ENCODE peak calls at places on chromosome 6, in six cellular contexts. X is RWPE1; V is CD8-positive, alpha-beta memory T cell; A is left lung; J is endodermal cell; O is pancreas. U is an unnamed sample.

GRCh38 chr6:7697820-7698623 is 27.9 kb upstream of the BMP6 start:
- DNase-seq in X (peak; percentile 60), V (no peak), A (no peak), J (no peak), O (no peak), U (peak; percentile 84)

GRCh38 chr6:168225471-168225901 is 94.1 kb downstream of the DACT2 start:
- DNase-seq in X (no peak), V (no peak), A (no peak), J (peak; percentile 74), O (no peak), U (no peak)

GRCh38 chr6:93751969-93752368 is 332.6 kb upstream of the EPHA7 start:
- DNase-seq in X (no peak), V (no peak), A (no peak), J (no peak), O (no peak), U (no peak)

GRCh38 chr6:8110117-8110721 is 7.9 kb upstream of the EEF1E1 start:
- DNase-seq in X (no peak), V (no peak), A (no peak), J (no peak), O (no peak), U (no peak)

GRCh38 chr6:5541751-5542432 is 280.6 kb downstream of the FARS2 start:
- DNase-seq in X (peak; percentile 55), V (no peak), A (no peak), J (peak; percentile 90), O (no peak), U (peak; percentile 69)

GRCh38 chr6:163392533-163392932 is 22.0 kb upstream of the QKI start:
- DNase-seq in X (peak; percentile 85), V (no peak), A (no peak), J (no peak), O (peak; percentile 57), U (peak; percentile 85)

GRCh38 chr6:107821591-107821990 is 2.5 kb downstream of the SCML4 start:
- DNase-seq in X (no peak), V (no peak), A (no peak), J (peak; percentile 40), O (peak; percentile 21), U (no peak)

GRCh38 chr6:122652431-122652830 is 42.2 kb downstream of the PKIB start:
- DNase-seq in X (no peak), V (no peak), A (no peak), J (no peak), O (no peak), U (no peak)

GRCh38 chr6:168007592-168008338 is 10.3 kb downstream of the KIF25 start:
- DNase-seq in X (peak; percentile 84), V (no peak), A (no peak), J (no peak), O (peak; percentile 35), U (peak; percentile 94)

GRCh38 chr6:13490402-13490801 is 3.0 kb upstream of the GFOD1 start:
- DNase-seq in X (no peak), V (no peak), A (no peak), J (no peak), O (no peak), U (no peak)

GRCh38 chr6:13487122-13488014 is at the start of gene GFOD1:
- DNase-seq in X (peak; percentile 90), V (peak; percentile 78), A (peak; percentile 97), J (peak; percentile 96), O (peak; percentile 87), U (no peak)

GRCh38 chr6:13488896-13489237 is 1.5 kb upstream of the GFOD1 start:
- DNase-seq in X (no peak), V (no peak), A (no peak), J (no peak), O (no peak), U (no peak)

GRCh38 chr6:13486679-13487121 is 700 bp downstream of the GFOD1 start:
- DNase-seq in X (peak; percentile 64), V (peak; percentile 74), A (peak; percentile 91), J (peak; percentile 82), O (peak; percentile 45), U (no peak)

GRCh38 chr6:13488015-13488895 is 855 bp upstream of the GFOD1 start:
- DNase-seq in X (peak; percentile 25), V (peak; percentile 64), A (peak; percentile 85), J (peak; percentile 80), O (peak; percentile 42), U (no peak)
- H3K27ac ChIP-seq in X (peak overlapping the region; percentile 92), V (no peak overlapping the region), A (peak overlapping the region; percentile 39), J (no peak overlapping the region), O (no peak overlapping the region), U (peak overlapping the region; percentile 80)

GRCh38 chr6:56345539-56346090 is 98.2 kb upstream of the COL21A1 start:
- DNase-seq in X (no peak), V (no peak), A (no peak), J (no peak), O (no peak), U (no peak)

GRCh38 chr6:56348578-56348977 is 101.2 kb upstream of the COL21A1 start:
- DNase-seq in X (no peak), V (no peak), A (no peak), J (no peak), O (no peak), U (no peak)

GRCh38 chr6:56347526-56347925 is 100.1 kb upstream of the COL21A1 start:
- DNase-seq in X (no peak), V (no peak), A (no peak), J (no peak), O (no peak), U (no peak)

GRCh38 chr6:56349196-56349595 is 101.8 kb upstream of the COL21A1 start:
- DNase-seq in X (no peak), V (no peak), A (no peak), J (no peak), O (no peak), U (no peak)

GRCh38 chr6:56346958-56347357 is 99.6 kb upstream of the COL21A1 start:
- DNase-seq in X (no peak), V (no peak), A (no peak), J (peak; percentile 69), O (no peak), U (no peak)
- H3K27ac ChIP-seq in X (no peak overlapping the region), V (no peak overlapping the region), A (no peak overlapping the region), J (no peak overlapping the region), O (no peak overlapping the region), U (no peak overlapping the region)

GRCh38 chr6:137231895-137232294 is 12.7 kb upstream of the IFNGR1 start:
- DNase-seq in X (no peak), V (no peak), A (no peak), J (no peak), O (no peak), U (no peak)

GRCh38 chr6:137227872-137228302 is 8.7 kb upstream of the IFNGR1 start:
- DNase-seq in X (no peak), V (no peak), A (no peak), J (no peak), O (no peak), U (no peak)

GRCh38 chr6:137231156-137231555 is 12.0 kb upstream of the IFNGR1 start:
- DNase-seq in X (no peak), V (no peak), A (no peak), J (no peak), O (no peak), U (no peak)

GRCh38 chr6:137229075-137229759 is 10.0 kb upstream of the IFNGR1 start:
- DNase-seq in X (no peak), V (no peak), A (no peak), J (no peak), O (no peak), U (no peak)

GRCh38 chr6:137230547-137230946 is 11.4 kb upstream of the IFNGR1 start:
- DNase-seq in X (no peak), V (no peak), A (no peak), J (no peak), O (no peak), U (no peak)
- H3K27ac ChIP-seq in X (no peak overlapping the region), V (no peak overlapping the region), A (no peak overlapping the region), J (no peak overlapping the region), O (no peak overlapping the region), U (no peak overlapping the region)

DNA sequence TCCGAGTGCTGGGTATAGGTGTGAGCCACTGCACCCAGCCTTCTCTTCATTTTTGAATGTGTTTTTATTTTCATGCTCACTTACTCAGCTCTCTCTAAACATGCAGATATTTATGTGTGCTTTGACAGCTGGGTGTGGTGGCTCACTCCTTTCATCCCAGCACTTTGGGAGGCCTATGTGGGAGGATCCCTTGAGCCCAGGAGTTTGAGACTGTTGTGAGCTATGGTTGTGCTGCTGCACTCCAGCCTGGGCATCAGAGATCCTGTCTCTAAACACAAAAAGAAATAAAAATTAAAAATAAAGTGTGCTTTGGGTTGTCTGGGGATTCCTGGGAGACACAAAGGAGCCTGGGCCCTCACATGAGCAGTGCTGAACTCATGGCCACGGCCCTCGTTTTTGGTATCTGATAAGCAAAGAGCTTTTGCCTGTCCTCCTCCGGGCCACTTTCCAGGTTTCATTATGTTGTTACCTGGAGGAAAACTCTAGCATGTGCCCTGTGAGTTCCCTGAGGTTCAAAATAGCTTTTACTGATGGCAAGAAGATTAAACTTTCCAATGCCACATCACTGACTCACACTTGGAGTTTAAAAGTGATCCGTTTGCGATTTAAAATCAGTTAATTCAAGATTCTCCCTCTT is 78.5 kb downstream of the CD164 start:
- DNase-seq in X (no peak), V (no peak), A (no peak), J (no peak), O (peak; percentile 42), U (no peak)
- H3K27ac ChIP-seq in X (no peak overlapping the region), V (peak overlapping the region; percentile 68), A (no peak overlapping the region), J (no peak overlapping the region), O (no peak overlapping the region), U (no peak overlapping the region)

GRCh38 chr6:155524249-155524651 is 68.6 kb upstream of the NOX3 start:
- DNase-seq in X (peak; percentile 54), V (no peak), A (no peak), J (no peak), O (no peak), U (peak; percentile 45)

GRCh38 chr6:155530219-155530834 is 74.7 kb upstream of the NOX3 start:
- DNase-seq in X (peak; percentile 18), V (no peak), A (no peak), J (no peak), O (no peak), U (no peak)

GRCh38 chr6:155528982-155529453 is 73.4 kb upstream of the NOX3 start:
- DNase-seq in X (peak; percentile 52), V (no peak), A (no peak), J (no peak), O (no peak), U (peak; percentile 55)

GRCh38 chr6:155527443-155527842 is 71.8 kb upstream of the NOX3 start:
- DNase-seq in X (no peak), V (no peak), A (no peak), J (no peak), O (no peak), U (no peak)

GRCh38 chr6:155528335-155528734 is 72.7 kb upstream of the NOX3 start:
- DNase-seq in X (no peak), V (no peak), A (no peak), J (no peak), O (no peak), U (no peak)
- H3K27ac ChIP-seq in X (no peak overlapping the region), V (no peak overlapping the region), A (peak overlapping the region; percentile 9), J (no peak overlapping the region), O (no peak overlapping the region), U (peak overlapping the region; percentile 75)

GRCh38 chr6:3523288-3523670 is 66.4 kb upstream of the SLC22A23 start:
- DNase-seq in X (no peak), V (no peak), A (no peak), J (no peak), O (no peak), U (no peak)
- H3K27ac ChIP-seq in X (peak overlapping the region; percentile 73), V (no peak overlapping the region), A (no peak overlapping the region), J (no peak overlapping the region), O (no peak overlapping the region), U (peak overlapping the region; percentile 25)

U was measured in epithelial cell of prostate.